ENCODE peak calls at places on chromosomes 13 and 19, in six cellular contexts. C is cardiac fibroblast, P is colonic mucosa, X is fibroblast of the aortic adventitia, B is heart left ventricle, L is dorsolateral prefrontal cortex. G is an unnamed sample.

GRCh38 chr13:25286308-25286968 is 850 bp downstream of the MTMR6 start:
- DNase-seq in C (peak), P (peak), X (peak), B (no peak), L (no peak), G (peak)

GRCh38 chr13:24688901-24689300 is 8.7 kb downstream of the ATP12A start:
- DNase-seq in C (no peak), P (no peak), X (no peak), B (no peak), L (no peak), G (no peak)

GRCh38 chr13:24911135-24911524 is 147.2 kb downstream of the RNF17 start:
- DNase-seq in C (peak), P (no peak), X (peak), B (no peak), L (no peak), G (peak)

GRCh38 chr19:12163841-12164240 is 945 bp downstream of the ZNF136 start:
- DNase-seq in C (peak), P (no peak), X (peak), B (no peak), L (no peak), G (peak)

GRCh38 chr19:8468761-8469458 is 24.1 kb downstream of the HNRNPM start:
- DNase-seq in C (peak), P (no peak), X (peak), B (no peak), L (no peak), G (peak)

GRCh38 chr19:1765182-1765903 is 12.0 kb downstream of the ONECUT3 start:
- DNase-seq in C (no peak), P (no peak), X (no peak), B (no peak), L (no peak), G (no peak)

GRCh38 chr19:54315956-54316355 is 3.0 kb upstream of the LILRA5 start:
- DNase-seq in C (no peak), P (no peak), X (no peak), B (no peak), L (no peak), G (no peak)

GRCh38 chr19:10872551-10873107 is 1.3 kb downstream of the CARM1 start:
- DNase-seq in C (no peak), P (no peak), X (peak), B (no peak), L (no peak), G (no peak)

GRCh38 chr13:35768551-35768950 is 292.1 kb upstream of the MAB21L1 start:
- DNase-seq in C (no peak), P (no peak), X (no peak), B (no peak), L (no peak), G (peak)

GRCh38 chr13:59547950-59548349 is 615.8 kb downstream of the DIAPH3 start:
- DNase-seq in C (no peak), P (no peak), X (no peak), B (no peak), L (no peak), G (no peak)

GRCh38 chr19:21141787-21142464 is at the start of gene ZNF431:
- DNase-seq in C (peak), P (peak), X (peak), B (peak), L (peak), G (peak)

GRCh38 chr13:93847162-93847561 is 620.6 kb downstream of the GPC6 start:
- DNase-seq in C (peak), P (no peak), X (peak), B (no peak), L (no peak), G (peak)

GRCh38 chr19:31499281-31499680 is 150.0 kb upstream of the TSHZ3 start:
- DNase-seq in C (no peak), P (no peak), X (no peak), B (no peak), L (no peak), G (no peak)

GRCh38 chr19:45467115-45467455 is 711 bp upstream of the FOSB start:
- DNase-seq in C (no peak), P (no peak), X (peak), B (no peak), L (no peak), G (no peak)

GRCh38 chr13:102395174-102395573 is 6.7 kb downstream of the FGF14 start:
- DNase-seq in C (no peak), P (no peak), X (no peak), B (no peak), L (no peak), G (no peak)

GRCh38 chr13:23609414-23610186 is 39.4 kb downstream of the TNFRSF19 start:
- DNase-seq in C (peak), P (peak), X (peak), B (no peak), L (no peak), G (peak)

GRCh38 chr13:93709511-93710244 is 483.1 kb downstream of the GPC6 start:
- DNase-seq in C (no peak), P (no peak), X (peak), B (no peak), L (no peak), G (no peak)

GRCh38 chr19:58379276-58379675 is 1.6 kb downstream of the ZNF837 start:
- DNase-seq in C (no peak), P (no peak), X (no peak), B (no peak), L (no peak), G (no peak)
- H3K4me3 ChIP-seq in C (no peak), P (no peak), X (no peak), B (no peak), L (no peak), G (no peak)

DNA sequence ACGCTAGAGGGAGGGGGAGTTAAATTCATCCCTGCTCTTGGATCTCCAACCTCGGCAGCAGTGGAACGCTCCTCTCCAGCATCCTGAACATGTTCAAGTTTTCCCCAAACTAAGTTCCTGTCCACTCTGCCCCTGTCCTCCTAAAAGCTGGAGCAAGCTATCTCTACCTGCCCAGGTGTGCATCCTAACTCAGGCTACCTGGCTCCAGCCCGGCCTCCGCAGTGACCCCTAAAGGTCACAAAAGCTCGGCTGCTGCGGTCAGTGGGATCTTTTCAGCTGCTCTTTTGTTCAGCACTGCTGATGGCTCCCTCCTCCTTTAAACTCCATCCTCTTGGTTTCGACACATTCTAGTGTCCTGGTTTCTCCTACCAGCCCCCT is 1.4 kb downstream of the DCUN1D2 start:
- DNase-seq in C (no peak), P (no peak), X (no peak), B (no peak), L (no peak), G (no peak)
- TF ChIP-seq CTCF in C (no peak), P (no peak), X (no peak), B (no peak), L (no peak), G (no peak)

DNA sequence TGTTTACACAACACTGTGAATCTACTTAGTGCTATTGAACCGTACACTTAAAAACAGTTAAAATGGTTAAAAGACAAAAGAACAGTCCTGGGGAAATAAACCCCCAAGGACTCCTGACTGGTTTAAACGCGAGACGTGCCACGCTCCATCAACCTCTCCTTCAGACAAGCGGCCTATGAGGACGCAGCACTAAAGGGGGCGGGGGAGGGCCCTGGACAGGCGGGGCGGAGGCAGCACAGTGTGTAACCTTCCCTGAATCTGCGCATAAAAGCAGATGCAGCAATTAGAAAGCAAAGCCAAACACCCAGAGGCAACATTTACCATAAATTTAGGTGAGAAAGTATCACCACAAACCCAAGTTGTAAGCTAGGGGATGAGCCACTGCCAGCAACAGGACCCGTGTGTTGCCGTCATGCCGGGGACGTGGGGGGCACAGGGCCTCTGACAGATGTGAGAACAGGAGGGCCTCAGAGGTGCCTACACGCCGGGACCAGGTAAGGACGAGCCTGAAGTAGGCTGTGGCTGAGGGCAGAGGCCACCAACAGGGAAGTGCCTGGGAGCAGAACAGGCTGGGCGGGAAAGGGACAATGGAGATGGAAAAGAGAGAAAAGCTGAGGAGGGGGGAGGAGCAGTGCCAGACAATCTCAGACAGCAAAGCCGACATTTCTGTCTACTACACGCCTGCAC is 15.3 kb upstream of the ADPRHL1 start:
- DNase-seq in C (no peak), P (no peak), X (no peak), B (no peak), L (no peak), G (no peak)
- H3K4me3 ChIP-seq in C (no peak), P (no peak), X (no peak), B (no peak), L (no peak), G (no peak)

DNA sequence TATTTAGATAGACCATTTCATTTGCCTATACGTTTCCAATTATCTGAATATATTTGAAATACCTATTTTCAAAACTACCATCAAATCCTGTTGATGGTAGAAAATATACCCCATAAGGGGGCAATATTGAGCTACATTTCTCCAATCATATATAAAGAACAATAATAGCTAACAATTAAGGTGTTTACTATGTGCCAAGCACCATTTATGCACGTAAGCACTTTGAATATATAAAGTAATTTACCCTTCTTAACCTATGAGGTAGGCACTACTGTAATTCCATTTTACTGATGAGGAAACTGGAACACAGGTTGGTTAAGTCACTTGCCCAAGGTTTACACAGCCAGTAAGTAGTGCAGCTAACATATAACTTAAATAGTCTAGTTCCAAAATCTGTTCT is 79.2 kb downstream of the UBL3 start:
- DNase-seq in C (peak), P (no peak), X (peak), B (no peak), L (no peak), G (peak)
- TF ChIP-seq CTCF in C (no peak), P (peak), X (peak), B (peak), L (peak), G (peak)

DNA sequence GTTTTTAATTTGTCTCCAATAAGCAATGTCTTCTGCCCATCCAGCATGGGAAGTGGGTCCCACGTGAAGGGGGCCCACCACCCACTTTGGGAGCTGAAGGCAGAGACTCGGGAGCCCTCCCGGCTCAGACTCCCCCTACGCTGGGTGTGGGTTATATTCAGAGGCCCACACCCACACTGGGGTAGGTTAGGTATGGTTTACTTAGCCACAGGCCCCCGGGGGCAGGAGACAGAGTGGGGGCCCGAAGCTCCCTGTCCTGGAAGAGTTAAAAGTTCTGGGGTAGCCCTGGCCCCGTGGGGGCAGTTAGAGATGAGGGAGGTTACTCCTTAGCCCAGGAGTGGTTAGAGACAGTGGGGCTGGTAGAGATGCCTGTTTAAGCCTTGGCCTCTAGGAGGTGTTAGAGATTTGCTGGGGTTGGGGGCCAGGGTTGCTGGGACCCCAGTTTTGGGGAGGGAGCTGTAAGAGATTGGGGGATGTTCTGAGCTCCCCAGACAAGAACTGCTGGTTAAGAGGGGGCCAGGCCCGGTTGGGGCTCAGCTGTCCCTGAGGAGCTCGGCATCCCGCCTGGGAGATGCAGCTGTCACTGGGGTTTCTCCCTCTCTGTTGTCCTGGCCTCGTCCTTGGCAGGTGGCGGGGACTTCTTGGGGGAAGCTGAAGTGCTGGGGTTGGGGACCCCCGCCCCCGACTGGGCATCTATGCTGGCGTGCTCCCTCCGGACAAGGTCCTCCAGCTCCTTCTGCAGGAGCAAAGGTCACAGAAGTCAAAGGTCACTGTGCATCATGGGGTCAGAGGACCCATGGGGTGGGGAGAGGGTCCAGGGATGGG is 712 bp upstream of the RINL start:
- DNase-seq in C (no peak), P (no peak), X (no peak), B (peak), L (no peak), G (no peak)
- H3K4me3 ChIP-seq in C (no peak), P (no peak), X (no peak), B (no peak), L (no peak), G (no peak)

GRCh38 chr13:95697052-95697680 is 20.2 kb downstream of the DNAJC3 start:
- DNase-seq in C (no peak), P (no peak), X (no peak), B (no peak), L (no peak), G (no peak)

DNA sequence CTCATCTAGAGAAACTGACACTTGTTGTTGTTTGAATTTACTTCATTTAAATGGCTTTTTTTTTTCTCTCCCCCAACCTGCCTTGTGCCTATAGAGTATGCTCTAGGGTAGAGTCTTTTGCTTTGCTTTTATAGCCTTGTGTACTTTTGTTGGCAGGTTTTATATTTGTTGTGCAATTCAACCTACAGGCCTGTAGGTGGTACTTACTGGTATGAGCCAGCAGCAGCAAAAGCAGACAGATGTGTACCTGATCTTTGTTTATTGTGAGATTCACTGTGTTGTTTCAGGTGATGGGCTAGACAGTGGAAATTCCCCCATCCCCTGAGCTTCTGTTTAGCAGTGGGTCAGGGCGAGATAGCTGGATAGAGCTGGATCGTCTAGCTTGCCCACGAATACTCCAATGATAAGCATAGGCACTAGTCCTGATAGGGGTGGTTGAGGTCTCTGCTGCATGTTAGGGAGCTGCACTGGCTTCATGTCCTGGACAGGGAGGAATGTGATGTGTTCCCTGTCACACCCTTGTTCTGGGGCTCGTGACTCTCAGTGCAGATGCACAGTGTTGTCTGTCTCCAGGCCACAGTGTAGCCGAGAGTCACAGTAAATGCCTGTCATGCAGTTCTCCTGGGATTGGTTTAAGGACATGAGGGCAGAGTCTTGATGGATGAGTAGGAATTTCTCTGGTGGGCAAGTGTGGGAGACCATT is 21.3 kb downstream of the DNAJC3 start:
- DNase-seq in C (peak), P (no peak), X (no peak), B (no peak), L (no peak), G (peak)
- TF ChIP-seq CTCF in C (peak), P (no peak), X (peak), B (no peak), L (no peak), G (peak)

DNA sequence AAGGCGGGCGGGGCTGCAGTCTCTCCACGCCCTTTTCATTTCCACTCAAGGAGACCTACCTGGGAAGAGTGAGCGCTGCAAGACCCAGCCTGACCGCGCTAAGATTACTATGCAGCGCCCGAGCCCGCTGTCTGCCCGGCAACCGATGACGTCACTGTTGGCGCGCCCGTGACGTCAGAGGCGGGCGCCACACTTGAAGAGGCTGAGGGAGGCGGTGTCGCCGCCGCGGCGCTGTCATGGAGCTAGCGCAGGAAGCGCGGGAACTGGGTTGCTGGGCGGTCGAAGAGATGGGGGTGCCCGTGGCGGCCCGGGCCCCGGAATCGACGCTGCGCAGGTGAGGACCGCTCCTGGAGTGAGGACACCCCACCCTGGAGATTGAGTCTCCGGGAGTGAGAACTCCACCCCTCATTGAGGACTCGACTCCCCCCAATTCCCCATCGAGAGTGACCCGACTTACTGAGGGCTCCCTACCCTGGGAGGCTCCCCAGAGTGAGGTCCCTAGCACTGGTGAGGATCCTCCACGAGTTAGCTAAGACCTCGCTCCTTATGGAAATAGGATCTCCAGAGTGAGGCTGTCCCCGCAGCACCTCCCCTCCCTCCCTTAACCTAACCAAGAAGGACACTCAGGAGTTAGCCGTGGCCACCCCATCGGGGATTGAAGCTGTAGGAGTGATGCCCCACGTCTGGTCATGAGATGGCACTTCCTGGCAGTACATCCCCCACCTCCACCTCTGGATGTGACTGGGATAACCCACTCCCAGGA is at the start of gene HAUS5:
- DNase-seq in C (peak), P (peak), X (peak), B (peak), L (peak), G (peak)
- H3K4me3 ChIP-seq in C (peak), P (peak), X (peak), B (peak), L (peak), G (peak)

GRCh38 chr19:48169585-48169973 is 565 bp downstream of the LIG1 start:
- DNase-seq in C (peak), P (peak), X (peak), B (peak), L (no peak), G (peak)
- TF ChIP-seq CTCF in C (no peak), P (no peak), X (no peak), B (no peak), L (no peak), G (no peak)

GRCh38 chr13:76250211-76250610 is 614.1 kb downstream of the LMO7 start:
- DNase-seq in C (no peak), P (no peak), X (no peak), B (no peak), L (no peak), G (no peak)

GRCh38 chr13:76245216-76245615 is 609.1 kb downstream of the LMO7 start:
- DNase-seq in C (no peak), P (no peak), X (no peak), B (no peak), L (no peak), G (no peak)

DNA sequence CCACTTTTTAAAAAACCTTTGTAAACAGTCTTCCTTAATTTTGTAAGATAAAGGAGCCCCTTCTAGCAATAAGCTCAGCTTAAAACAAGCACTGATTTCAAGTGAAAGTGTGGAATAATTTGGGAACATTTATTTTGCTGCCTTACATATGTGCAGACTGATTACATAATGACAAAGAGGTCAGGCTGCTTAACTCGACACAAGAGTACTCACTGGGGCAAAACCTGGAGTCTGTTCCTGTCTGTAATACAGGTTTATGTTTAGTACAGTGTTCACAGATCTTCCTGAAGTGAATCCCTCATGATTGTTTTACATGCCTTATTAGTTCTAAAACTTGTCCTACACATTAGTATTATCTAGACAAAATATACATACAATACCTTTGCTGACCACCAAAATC is 609.8 kb downstream of the LMO7 start:
- DNase-seq in C (no peak), P (no peak), X (no peak), B (no peak), L (no peak), G (no peak)
- H3K4me3 ChIP-seq in C (no peak), P (no peak), X (no peak), B (no peak), L (no peak), G (no peak)

GRCh38 chr13:98761126-98761978 is 8.9 kb upstream of the SLC15A1 start:
- DNase-seq in C (peak), P (no peak), X (peak), B (no peak), L (no peak), G (peak)
- TF ChIP-seq CTCF in C (peak), P (no peak), X (peak), B (no peak), L (no peak), G (no peak)

G was measured in fibroblast of mammary gland.